ENCODE peak calls at places on chromosomes 5 and 9, in ten cellular contexts. M is fibroblast of mammary gland, C is MM.1S, J is endothelial cell, L is hepatocyte, U is PC-3, R is stomach, G is colonic mucosa, E is WTC11, O is left ventricle myocardium inferior. F is an unnamed sample.

GRCh38 chr9:104485014-104485413 is 19.0 kb upstream of the OR13F1 start:
- DNase-seq in M (no peak), C (no peak), J (no peak), L (no peak), U (no peak), R (no peak), G (no peak), E (no peak), O (no peak), F (no peak)

GRCh38 chr5:31770157-31770556 is 131.2 kb downstream of the PDZD2 start:
- DNase-seq in M (no peak), C (no peak), J (no peak), L (no peak), U (no peak), R (no peak), G (no peak), E (no peak), O (no peak), F (no peak)

GRCh38 chr9:135905380-135906282 is 1.7 kb downstream of the CAMSAP1 start:
- DNase-seq in M (peak), C (no peak), J (no peak), L (peak), U (peak), R (peak), G (no peak), E (no peak), O (no peak), F (peak)

GRCh38 chr5:39675676-39676075 is 250.9 kb upstream of the DAB2 start:
- DNase-seq in M (no peak), C (no peak), J (no peak), L (no peak), U (no peak), R (no peak), G (no peak), E (no peak), O (no peak), F (no peak)

GRCh38 chr5:178078197-178078995 is 34.9 kb upstream of the N4BP3 start:
- DNase-seq in M (peak), C (no peak), J (no peak), L (no peak), U (peak), R (peak), G (no peak), E (no peak), O (no peak), F (peak)

GRCh38 chr5:38467353-38468040 is 88.9 kb downstream of the LIFR start:
- DNase-seq in M (peak), C (no peak), J (no peak), L (no peak), U (peak), R (peak), G (no peak), E (no peak), O (peak), F (no peak)

GRCh38 chr5:141992349-141992963 is 20.4 kb downstream of the GNPDA1 start:
- DNase-seq in M (peak), C (peak), J (peak), L (peak), U (peak), R (peak), G (peak), E (peak), O (peak), F (peak)

GRCh38 chr5:177317959-177318377 is 6.3 kb upstream of the MXD3 start:
- DNase-seq in M (peak), C (peak), J (peak), L (peak), U (peak), R (peak), G (peak), E (peak), O (peak), F (peak)

GRCh38 chr5:129069316-129069715 is 25.2 kb upstream of the ISOC1 start:
- DNase-seq in M (no peak), C (peak), J (no peak), L (no peak), U (no peak), R (no peak), G (no peak), E (no peak), O (no peak), F (no peak)

GRCh38 chr5:176379881-176380280 is 8.5 kb downstream of the NOP16 start:
- DNase-seq in M (no peak), C (no peak), J (no peak), L (no peak), U (no peak), R (no peak), G (no peak), E (no peak), O (no peak), F (peak)

GRCh38 chr9:15509931-15510788 is 610 bp downstream of the PSIP1 start:
- DNase-seq in M (peak), C (peak), J (peak), L (peak), U (no peak), R (peak), G (peak), E (peak), O (peak), F (peak)

GRCh38 chr9:137488330-137488653 is 29.2 kb upstream of the NSMF start:
- DNase-seq in M (no peak), C (no peak), J (no peak), L (no peak), U (no peak), R (no peak), G (peak), E (no peak), O (no peak), F (no peak)

GRCh38 chr5:157570801-157571200 is 4.8 kb downstream of the ADAM19 start:
- DNase-seq in M (no peak), C (no peak), J (no peak), L (no peak), U (no peak), R (no peak), G (no peak), E (no peak), O (no peak), F (no peak)

GRCh38 chr9:71741841-71742648 is 26.3 kb downstream of the CEMIP2 start:
- DNase-seq in M (no peak), C (no peak), J (no peak), L (peak), U (no peak), R (peak), G (peak), E (no peak), O (no peak), F (no peak)

GRCh38 chr5:178234753-178235599 is 2.4 kb upstream of the PHYKPL start:
- DNase-seq in M (peak), C (peak), J (peak), L (peak), U (peak), R (peak), G (peak), E (peak), O (peak), F (peak)

GRCh38 chr9:19485193-19485592 is 76.4 kb downstream of the ACER2 start:
- DNase-seq in M (no peak), C (no peak), J (no peak), L (no peak), U (no peak), R (no peak), G (no peak), E (no peak), O (no peak), F (no peak)

GRCh38 chr9:132241840-132242620 is 80.2 kb downstream of the NTNG2 start:
- DNase-seq in M (no peak), C (peak), J (no peak), L (peak), U (no peak), R (peak), G (peak), E (no peak), O (peak), F (peak)

GRCh38 chr9:33229359-33230120 is 10.4 kb upstream of the SPINK4 start:
- DNase-seq in M (no peak), C (peak), J (no peak), L (peak), U (peak), R (peak), G (peak), E (peak), O (no peak), F (no peak)

GRCh38 chr9:133403766-133404439 is 13.9 kb downstream of the REXO4 start:
- DNase-seq in M (peak), C (no peak), J (peak), L (peak), U (peak), R (peak), G (peak), E (peak), O (no peak), F (peak)

GRCh38 chr9:21831841-21832509 is 29.5 kb downstream of the MTAP start:
- DNase-seq in M (peak), C (no peak), J (no peak), L (peak), U (peak), R (no peak), G (no peak), E (no peak), O (no peak), F (no peak)

GRCh38 chr9:1273859-1274258 is 223.7 kb downstream of the DMRT2 start:
- DNase-seq in M (peak), C (no peak), J (no peak), L (no peak), U (peak), R (no peak), G (no peak), E (no peak), O (no peak), F (no peak)

GRCh38 chr5:10633271-10634049 is 69.6 kb downstream of the ANKRD33B start:
- DNase-seq in M (no peak), C (peak), J (no peak), L (no peak), U (no peak), R (no peak), G (no peak), E (no peak), O (no peak), F (peak)

GRCh38 chr5:4015709-4016108 is 420.1 kb downstream of the IRX1 start:
- DNase-seq in M (no peak), C (peak), J (no peak), L (no peak), U (no peak), R (no peak), G (no peak), E (no peak), O (no peak), F (no peak)

GRCh38 chr5:180807654-180808414 is 5.2 kb upstream of the MGAT1 start:
- DNase-seq in M (peak), C (no peak), J (no peak), L (no peak), U (no peak), R (no peak), G (no peak), E (no peak), O (no peak), F (no peak)

GRCh38 chr9:5364294-5364990 is 24.8 kb upstream of the RLN1 start:
- DNase-seq in M (peak), C (no peak), J (no peak), L (no peak), U (no peak), R (no peak), G (no peak), E (no peak), O (no peak), F (no peak)

GRCh38 chr5:129496410-129496809 is 36.3 kb downstream of the ADAMTS19 start:
- DNase-seq in M (peak), C (no peak), J (no peak), L (no peak), U (no peak), R (no peak), G (no peak), E (no peak), O (peak), F (no peak)

GRCh38 chr5:116032094-116032517 is at the start of gene ARL14EPL:
- DNase-seq in M (peak), C (no peak), J (no peak), L (peak), U (peak), R (peak), G (no peak), E (peak), O (peak), F (peak)

GRCh38 chr5:159786901-159787691 is 129.2 kb upstream of the ADRA1B start:
- DNase-seq in M (peak), C (no peak), J (no peak), L (peak), U (no peak), R (no peak), G (no peak), E (no peak), O (peak), F (no peak)

GRCh38 chr9:99881769-99882168 is 24.7 kb upstream of the STX17 start:
- DNase-seq in M (no peak), C (no peak), J (no peak), L (no peak), U (no peak), R (no peak), G (no peak), E (no peak), O (no peak), F (no peak)

GRCh38 chr5:40347981-40348725 is 331.6 kb upstream of the PTGER4 start:
- DNase-seq in M (peak), C (no peak), J (no peak), L (no peak), U (no peak), R (no peak), G (no peak), E (no peak), O (no peak), F (no peak)

GRCh38 chr9:113587471-113588031 is 124.0 kb downstream of the RGS3 start:
- DNase-seq in M (peak), C (no peak), J (peak), L (peak), U (no peak), R (no peak), G (no peak), E (peak), O (peak), F (peak)
- TF ChIP-seq CTCF in M (peak), C (no peak), J (no peak), L (peak), U (no peak), R (peak), G (no peak), E (no peak), O (peak), F (peak)

DNA sequence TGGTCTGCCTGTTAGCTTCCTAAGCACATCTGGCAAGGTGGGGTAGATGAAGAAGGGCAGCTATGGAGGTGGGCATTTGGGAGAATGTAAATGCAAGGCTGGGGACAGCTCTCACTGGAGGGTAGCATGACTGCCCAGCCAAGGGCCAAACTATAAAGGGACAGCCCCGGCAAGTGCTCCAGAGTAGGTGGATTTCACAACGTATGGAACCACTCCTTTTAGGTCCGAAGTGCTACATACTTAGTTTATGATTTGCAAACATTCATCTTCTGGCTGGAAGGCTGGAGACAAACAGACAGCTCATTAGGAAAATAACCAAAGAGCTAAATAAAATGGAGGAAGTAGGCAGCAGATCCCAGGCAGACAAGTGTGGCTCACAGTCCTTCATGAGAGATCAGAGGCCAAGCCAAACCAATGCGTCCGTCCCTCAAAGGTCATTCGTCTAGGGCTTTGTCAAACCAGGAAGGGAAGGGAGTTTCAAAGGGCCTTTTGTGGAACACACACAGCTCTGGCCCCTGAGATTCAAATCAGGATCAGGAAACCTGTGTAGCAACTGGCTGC is 42.5 kb upstream of the GLRX start:
- DNase-seq in M (no peak), C (no peak), J (no peak), L (peak), U (peak), R (no peak), G (peak), E (no peak), O (no peak), F (no peak)
- TF ChIP-seq CTCF in M (no peak), C (no peak), J (no peak), L (no peak), U (no peak), R (no peak), G (no peak), E (no peak), O (no peak), F (no peak)

GRCh38 chr5:59496524-59497134 is 396.9 kb downstream of the PDE4D start:
- DNase-seq in M (peak), C (peak), J (peak), L (no peak), U (peak), R (no peak), G (no peak), E (peak), O (no peak), F (peak)
- TF ChIP-seq CTCF in M (peak), C (peak), J (peak), L (peak), U (peak), R (peak), G (no peak), E (peak), O (peak), F (peak)

GRCh38 chr5:149345147-149345891 is at the start of gene GRPEL2:
- DNase-seq in M (peak), C (peak), J (peak), L (peak), U (peak), R (peak), G (peak), E (peak), O (peak), F (peak)

GRCh38 chr5:149345892-149346222 is 558 bp downstream of the GRPEL2 start:
- DNase-seq in M (peak), C (peak), J (no peak), L (peak), U (peak), R (no peak), G (no peak), E (no peak), O (no peak), F (peak)

GRCh38 chr5:149337746-149338145 is 7.6 kb upstream of the GRPEL2 start:
- DNase-seq in M (no peak), C (no peak), J (no peak), L (no peak), U (no peak), R (no peak), G (no peak), E (no peak), O (no peak), F (no peak)

GRCh38 chr5:149338364-149338763 is 6.9 kb upstream of the GRPEL2 start:
- DNase-seq in M (no peak), C (no peak), J (no peak), L (no peak), U (peak), R (no peak), G (no peak), E (no peak), O (no peak), F (no peak)

GRCh38 chr5:149341846-149342245 is 3.5 kb upstream of the GRPEL2 start:
- DNase-seq in M (no peak), C (no peak), J (no peak), L (peak), U (no peak), R (no peak), G (no peak), E (no peak), O (no peak), F (no peak)
- TF ChIP-seq CTCF in M (no peak), C (no peak), J (no peak), L (no peak), U (no peak), R (no peak), G (no peak), E (no peak), O (no peak), F (no peak)

DNA sequence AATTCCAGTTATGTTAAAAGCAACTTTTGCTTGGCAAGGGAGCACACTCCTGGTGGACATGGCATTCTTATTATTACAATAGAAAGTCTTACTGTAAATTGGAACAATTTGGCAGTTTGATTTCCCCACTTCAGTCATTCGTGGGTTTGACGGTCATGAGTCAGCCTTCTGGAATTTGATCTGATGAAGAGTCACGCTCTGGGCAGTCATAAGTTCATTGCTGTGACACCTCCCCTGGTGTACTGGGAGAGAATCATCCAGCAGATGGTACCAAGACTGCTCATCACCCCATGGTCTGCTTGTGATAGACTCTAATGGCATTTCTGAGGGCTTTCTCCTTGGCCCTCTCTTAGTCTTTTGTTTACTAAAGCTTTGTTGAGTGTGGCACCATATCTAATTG is 53.8 kb downstream of the GLRA1 start:
- DNase-seq in M (peak), C (no peak), J (no peak), L (no peak), U (peak), R (no peak), G (no peak), E (no peak), O (no peak), F (peak)
- TF ChIP-seq CTCF in M (no peak), C (no peak), J (no peak), L (no peak), U (no peak), R (no peak), G (no peak), E (no peak), O (no peak), F (no peak)

GRCh38 chr9:93684806-93685553 is 108.6 kb downstream of the PHF2 start:
- DNase-seq in M (no peak), C (no peak), J (no peak), L (no peak), U (peak), R (no peak), G (no peak), E (peak), O (no peak), F (peak)
- TF ChIP-seq CTCF in M (peak), C (no peak), J (no peak), L (peak), U (peak), R (no peak), G (no peak), E (no peak), O (no peak), F (peak)

GRCh38 chr9:117407436-117408022 is 7.3 kb downstream of the ASTN2 start:
- DNase-seq in M (no peak), C (no peak), J (no peak), L (no peak), U (no peak), R (no peak), G (no peak), E (no peak), O (no peak), F (no peak)
- TF ChIP-seq CTCF in M (no peak), C (no peak), J (no peak), L (no peak), U (no peak), R (no peak), G (no peak), E (no peak), O (no peak), F (no peak)

GRCh38 chr5:72305194-72306142 is 14.6 kb downstream of the MRPS27 start:
- DNase-seq in M (no peak), C (no peak), J (no peak), L (no peak), U (no peak), R (no peak), G (no peak), E (no peak), O (no peak), F (peak)

GRCh38 chr5:72308853-72309191 is 11.2 kb downstream of the MRPS27 start:
- DNase-seq in M (no peak), C (peak), J (no peak), L (no peak), U (no peak), R (no peak), G (no peak), E (no peak), O (no peak), F (no peak)

GRCh38 chr5:72307573-72307967 is 12.5 kb downstream of the MRPS27 start:
- DNase-seq in M (no peak), C (no peak), J (no peak), L (no peak), U (no peak), R (no peak), G (no peak), E (no peak), O (no peak), F (no peak)

GRCh38 chr5:72307968-72308852 is 11.8 kb downstream of the MRPS27 start:
- DNase-seq in M (peak), C (peak), J (peak), L (peak), U (peak), R (peak), G (peak), E (peak), O (peak), F (peak)
- TF ChIP-seq CTCF in M (peak), C (peak), J (peak), L (peak), U (peak), R (peak), G (peak), E (peak), O (peak), F (peak)

DNA sequence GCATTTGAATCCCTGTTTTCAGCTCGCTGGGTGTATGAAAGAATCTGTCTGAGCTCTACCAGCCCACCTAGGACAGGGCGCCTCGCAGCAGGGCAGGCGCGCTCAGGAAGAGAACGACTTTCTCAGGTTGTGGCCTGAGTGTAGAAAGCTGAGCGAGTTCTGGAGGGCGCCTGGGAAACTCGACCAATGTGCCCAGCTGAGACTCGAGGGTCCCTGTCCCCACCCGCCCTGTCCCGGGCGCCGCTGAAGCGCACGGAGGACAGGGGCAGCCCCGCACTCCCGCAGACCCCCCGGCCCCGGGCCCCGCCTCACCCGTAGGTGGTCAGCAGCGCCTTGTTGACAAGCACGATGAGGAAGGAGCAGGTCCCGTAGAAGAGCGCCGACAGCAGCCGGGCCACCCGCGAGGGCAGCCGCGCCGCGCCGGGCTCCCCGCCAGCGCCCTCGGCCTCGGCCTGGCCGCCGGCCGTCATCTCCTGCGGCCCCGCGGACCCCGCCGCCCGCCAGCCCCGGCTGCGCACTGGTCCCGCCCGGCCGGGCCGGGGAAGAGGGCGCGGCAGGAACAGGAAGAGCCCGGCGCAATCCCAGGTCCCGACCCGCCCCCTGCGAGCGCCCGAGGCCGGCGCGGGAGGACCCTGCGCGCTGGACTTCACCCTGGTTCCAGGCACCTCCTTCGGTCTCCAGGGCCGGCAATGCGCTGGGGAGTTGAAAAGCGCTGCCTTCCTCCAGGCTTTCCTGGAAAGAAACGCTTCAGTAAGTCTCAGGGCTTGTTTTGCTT is at the start of gene SLC35D2:
- DNase-seq in M (peak), C (no peak), J (peak), L (peak), U (peak), R (peak), G (peak), E (peak), O (peak), F (no peak)
- TF ChIP-seq CTCF in M (no peak), C (no peak), J (no peak), L (no peak), U (no peak), R (no peak), G (no peak), E (no peak), O (no peak), F (no peak)